ENCODE peak calls at places on chromosomes 3 and 15, in eight cellular contexts. One of them, this sample, is unnamed.

GRCh38 chr3:3110299-3110630 is at the start of gene IL5RA:
- DNase-seq in cardiac fibroblast: peak
- DNase-seq in cardiac muscle cell: peak
- DNase-seq in B cell: peak
- DNase-seq in activated B cell treated with CpG ODN at 0.5 μM for 24 hours: no peak
- DNase-seq in CD8-positive, alpha-beta T cell: no peak
- DNase-seq in psoas muscle: no peak
- DNase-seq in OCI-LY7: no peak
- DNase-seq in this sample: no peak

GRCh38 chr3:8632402-8633237 is 12.0 kb downstream of the SSUH2 start:
- DNase-seq in OCI-LY7: no peak
- DNase-seq in psoas muscle: no peak
- DNase-seq in B cell: no peak
- DNase-seq in activated B cell treated with CpG ODN at 0.5 μM for 24 hours: no peak
- DNase-seq in cardiac muscle cell: no peak
- DNase-seq in CD8-positive, alpha-beta T cell: no peak
- DNase-seq in cardiac fibroblast: no peak
- DNase-seq in this sample: no peak

GRCh38 chr15:87660494-87661129 is 595.9 kb downstream of the NTRK3 start:
- DNase-seq in CD8-positive, alpha-beta T cell: no peak
- DNase-seq in psoas muscle: no peak
- DNase-seq in activated B cell treated with CpG ODN at 0.5 μM for 24 hours: no peak
- DNase-seq in B cell: no peak
- DNase-seq in cardiac fibroblast: no peak
- DNase-seq in cardiac muscle cell: no peak
- DNase-seq in OCI-LY7: no peak
- DNase-seq in this sample: no peak

GRCh38 chr3:151434151-151434890 is 26.5 kb downstream of the IGSF10 start:
- DNase-seq in activated B cell treated with CpG ODN at 0.5 μM for 24 hours: no peak
- DNase-seq in OCI-LY7: no peak
- DNase-seq in cardiac muscle cell: peak
- DNase-seq in B cell: no peak
- DNase-seq in CD8-positive, alpha-beta T cell: no peak
- DNase-seq in cardiac fibroblast: peak
- DNase-seq in psoas muscle: no peak
- DNase-seq in this sample: no peak

GRCh38 chr15:29774900-29775299 is 47.4 kb downstream of the TJP1 start:
- DNase-seq in psoas muscle: no peak
- DNase-seq in B cell: no peak
- DNase-seq in activated B cell treated with CpG ODN at 0.5 μM for 24 hours: no peak
- DNase-seq in OCI-LY7: no peak
- DNase-seq in CD8-positive, alpha-beta T cell: no peak
- DNase-seq in cardiac fibroblast: peak
- DNase-seq in cardiac muscle cell: peak
- DNase-seq in this sample: no peak

GRCh38 chr3:122510878-122511481 is 3.8 kb downstream of the KPNA1 start:
- DNase-seq in B cell: no peak
- DNase-seq in activated B cell treated with CpG ODN at 0.5 μM for 24 hours: no peak
- DNase-seq in cardiac fibroblast: peak
- DNase-seq in CD8-positive, alpha-beta T cell: no peak
- DNase-seq in OCI-LY7: no peak
- DNase-seq in cardiac muscle cell: peak
- DNase-seq in psoas muscle: no peak
- DNase-seq in this sample: no peak

GRCh38 chr3:28617821-28618220 is 269.2 kb upstream of the AZI2 start:
- DNase-seq in cardiac fibroblast: no peak
- DNase-seq in cardiac muscle cell: no peak
- DNase-seq in CD8-positive, alpha-beta T cell: no peak
- DNase-seq in B cell: no peak
- DNase-seq in activated B cell treated with CpG ODN at 0.5 μM for 24 hours: no peak
- DNase-seq in psoas muscle: no peak
- DNase-seq in OCI-LY7: no peak
- DNase-seq in this sample: no peak

GRCh38 chr3:161239700-161240099 is 18.6 kb downstream of the NMD3 start:
- DNase-seq in CD8-positive, alpha-beta T cell: no peak
- DNase-seq in OCI-LY7: no peak
- DNase-seq in B cell: no peak
- DNase-seq in activated B cell treated with CpG ODN at 0.5 μM for 24 hours: no peak
- DNase-seq in cardiac muscle cell: no peak
- DNase-seq in cardiac fibroblast: no peak
- DNase-seq in psoas muscle: no peak
- DNase-seq in this sample: no peak

GRCh38 chr15:85141601-85142185 is 160.0 kb downstream of the PDE8A start:
- DNase-seq in psoas muscle: no peak
- DNase-seq in cardiac fibroblast: no peak
- DNase-seq in OCI-LY7: no peak
- DNase-seq in CD8-positive, alpha-beta T cell: no peak
- DNase-seq in B cell: no peak
- DNase-seq in activated B cell treated with CpG ODN at 0.5 μM for 24 hours: no peak
- DNase-seq in cardiac muscle cell: no peak
- DNase-seq in this sample: no peak

GRCh38 chr15:70580958-70581357 is 182.4 kb downstream of the UACA start:
- DNase-seq in CD8-positive, alpha-beta T cell: no peak
- DNase-seq in cardiac muscle cell: no peak
- DNase-seq in activated B cell treated with CpG ODN at 0.5 μM for 24 hours: no peak
- DNase-seq in B cell: no peak
- DNase-seq in psoas muscle: no peak
- DNase-seq in OCI-LY7: no peak
- DNase-seq in cardiac fibroblast: no peak
- DNase-seq in this sample: no peak

GRCh38 chr15:41535529-41535928 is 8.5 kb downstream of the RPAP1 start:
- DNase-seq in CD8-positive, alpha-beta T cell: no peak
- DNase-seq in B cell: no peak
- DNase-seq in psoas muscle: no peak
- DNase-seq in cardiac fibroblast: no peak
- DNase-seq in activated B cell treated with CpG ODN at 0.5 μM for 24 hours: no peak
- DNase-seq in cardiac muscle cell: no peak
- DNase-seq in OCI-LY7: no peak
- DNase-seq in this sample: no peak

GRCh38 chr15:90201150-90201943 is at the start of gene SEMA4B:
- DNase-seq in psoas muscle: peak
- DNase-seq in activated B cell treated with CpG ODN at 0.5 μM for 24 hours: peak
- DNase-seq in B cell: peak
- DNase-seq in CD8-positive, alpha-beta T cell: peak
- DNase-seq in cardiac fibroblast: peak
- DNase-seq in OCI-LY7: peak
- DNase-seq in cardiac muscle cell: peak
- DNase-seq in this sample: peak

GRCh38 chr3:187926620-187927019 is 181.4 kb upstream of the BCL6 start:
- DNase-seq in cardiac muscle cell: no peak
- DNase-seq in CD8-positive, alpha-beta T cell: peak
- DNase-seq in OCI-LY7: peak
- DNase-seq in psoas muscle: no peak
- DNase-seq in cardiac fibroblast: no peak
- DNase-seq in activated B cell treated with CpG ODN at 0.5 μM for 24 hours: no peak
- DNase-seq in B cell: no peak
- DNase-seq in this sample: no peak

GRCh38 chr3:64667138-64667537 is 20.7 kb downstream of the ADAMTS9 start:
- DNase-seq in OCI-LY7: no peak
- DNase-seq in CD8-positive, alpha-beta T cell: no peak
- DNase-seq in B cell: no peak
- DNase-seq in cardiac muscle cell: peak
- DNase-seq in activated B cell treated with CpG ODN at 0.5 μM for 24 hours: no peak
- DNase-seq in psoas muscle: no peak
- DNase-seq in cardiac fibroblast: peak
- DNase-seq in this sample: no peak

GRCh38 chr15:75347222-75348033 is 589 bp downstream of the NEIL1 start:
- DNase-seq in activated B cell treated with CpG ODN at 0.5 μM for 24 hours: peak
- DNase-seq in psoas muscle: peak
- DNase-seq in cardiac fibroblast: peak
- DNase-seq in B cell: peak
- DNase-seq in cardiac muscle cell: peak
- DNase-seq in OCI-LY7: peak
- DNase-seq in CD8-positive, alpha-beta T cell: peak
- DNase-seq in this sample: no peak

GRCh38 chr3:30751610-30752299 is 142.7 kb downstream of the GADL1 start:
- DNase-seq in B cell: peak
- DNase-seq in psoas muscle: peak
- DNase-seq in CD8-positive, alpha-beta T cell: peak
- DNase-seq in OCI-LY7: peak
- DNase-seq in cardiac fibroblast: peak
- DNase-seq in cardiac muscle cell: peak
- DNase-seq in activated B cell treated with CpG ODN at 0.5 μM for 24 hours: peak
- DNase-seq in this sample: no peak

GRCh38 chr3:33717616-33717865 is 513 bp downstream of the CLASP2 start:
- DNase-seq in psoas muscle: no peak
- DNase-seq in CD8-positive, alpha-beta T cell: peak
- DNase-seq in activated B cell treated with CpG ODN at 0.5 μM for 24 hours: no peak
- DNase-seq in OCI-LY7: no peak
- DNase-seq in cardiac fibroblast: peak
- DNase-seq in B cell: no peak
- DNase-seq in cardiac muscle cell: peak
- DNase-seq in this sample: no peak

GRCh38 chr3:194384156-194384555 is 14.6 kb upstream of the LRRC15 start:
- DNase-seq in B cell: no peak
- DNase-seq in cardiac fibroblast: no peak
- DNase-seq in cardiac muscle cell: no peak
- DNase-seq in activated B cell treated with CpG ODN at 0.5 μM for 24 hours: no peak
- DNase-seq in psoas muscle: no peak
- DNase-seq in OCI-LY7: no peak
- DNase-seq in CD8-positive, alpha-beta T cell: no peak
- DNase-seq in this sample: no peak

GRCh38 chr3:40213556-40213955 is 96.0 kb upstream of the EIF1B start:
- DNase-seq in activated B cell treated with CpG ODN at 0.5 μM for 24 hours: no peak
- DNase-seq in B cell: no peak
- DNase-seq in CD8-positive, alpha-beta T cell: no peak
- DNase-seq in OCI-LY7: no peak
- DNase-seq in cardiac fibroblast: no peak
- DNase-seq in psoas muscle: no peak
- DNase-seq in cardiac muscle cell: no peak
- DNase-seq in this sample: no peak

GRCh38 chr3:73653877-73654276 is 29.1 kb upstream of the PDZRN3 start:
- DNase-seq in CD8-positive, alpha-beta T cell: no peak
- DNase-seq in psoas muscle: no peak
- DNase-seq in activated B cell treated with CpG ODN at 0.5 μM for 24 hours: no peak
- DNase-seq in OCI-LY7: no peak
- DNase-seq in B cell: no peak
- DNase-seq in cardiac muscle cell: no peak
- DNase-seq in cardiac fibroblast: peak
- DNase-seq in this sample: no peak

GRCh38 chr15:100438570-100438969 is 90.2 kb downstream of the CERS3 start:
- DNase-seq in OCI-LY7: peak
- DNase-seq in cardiac muscle cell: peak
- DNase-seq in activated B cell treated with CpG ODN at 0.5 μM for 24 hours: no peak
- DNase-seq in CD8-positive, alpha-beta T cell: peak
- DNase-seq in cardiac fibroblast: peak
- DNase-seq in B cell: no peak
- DNase-seq in psoas muscle: peak
- DNase-seq in this sample: no peak

GRCh38 chr3:184255291-184256039 is 5.9 kb downstream of the CAMK2N2 start:
- DNase-seq in cardiac fibroblast: no peak
- DNase-seq in OCI-LY7: no peak
- DNase-seq in cardiac muscle cell: no peak
- DNase-seq in CD8-positive, alpha-beta T cell: no peak
- DNase-seq in psoas muscle: no peak
- DNase-seq in activated B cell treated with CpG ODN at 0.5 μM for 24 hours: no peak
- DNase-seq in B cell: no peak
- DNase-seq in this sample: no peak

GRCh38 chr3:46463868-46464241 is 850 bp downstream of the LTF start:
- DNase-seq in psoas muscle: no peak
- DNase-seq in B cell: no peak
- DNase-seq in activated B cell treated with CpG ODN at 0.5 μM for 24 hours: no peak
- DNase-seq in cardiac fibroblast: no peak
- DNase-seq in OCI-LY7: no peak
- DNase-seq in CD8-positive, alpha-beta T cell: no peak
- DNase-seq in cardiac muscle cell: no peak
- DNase-seq in this sample: no peak

GRCh38 chr15:70102827-70103226 is 5.1 kb upstream of the TLE3 start:
- DNase-seq in B cell: no peak
- DNase-seq in CD8-positive, alpha-beta T cell: no peak
- DNase-seq in activated B cell treated with CpG ODN at 0.5 μM for 24 hours: no peak
- DNase-seq in OCI-LY7: no peak
- DNase-seq in cardiac fibroblast: no peak
- DNase-seq in cardiac muscle cell: no peak
- DNase-seq in psoas muscle: no peak
- DNase-seq in this sample: no peak

GRCh38 chr15:72136170-72137051 is 18.2 kb downstream of the SENP8 start:
- DNase-seq in CD8-positive, alpha-beta T cell: no peak
- DNase-seq in psoas muscle: no peak
- DNase-seq in cardiac muscle cell: no peak
- DNase-seq in cardiac fibroblast: no peak
- DNase-seq in activated B cell treated with CpG ODN at 0.5 μM for 24 hours: no peak
- DNase-seq in OCI-LY7: no peak
- DNase-seq in B cell: no peak
- DNase-seq in this sample: no peak

GRCh38 chr15:89129816-89130134 is 41.5 kb downstream of the ABHD2 start:
- DNase-seq in CD8-positive, alpha-beta T cell: no peak
- DNase-seq in B cell: no peak
- DNase-seq in cardiac fibroblast: no peak
- DNase-seq in psoas muscle: no peak
- DNase-seq in activated B cell treated with CpG ODN at 0.5 μM for 24 hours: no peak
- DNase-seq in cardiac muscle cell: no peak
- DNase-seq in OCI-LY7: no peak
- DNase-seq in this sample: no peak
- TF ChIP-seq CTCF in CD8-positive, alpha-beta T cell: peak
- TF ChIP-seq CTCF in B cell: peak
- TF ChIP-seq CTCF in cardiac fibroblast: no peak
- TF ChIP-seq CTCF in psoas muscle: no peak
- TF ChIP-seq CTCF in activated B cell treated with CpG ODN at 0.5 μM for 24 hours: no peak
- TF ChIP-seq CTCF in cardiac muscle cell: no peak
- TF ChIP-seq CTCF in OCI-LY7: peak
- TF ChIP-seq CTCF in this sample: no peak

GRCh38 chr3:16067837-16068471 is 106.5 kb upstream of the GALNT15 start:
- DNase-seq in OCI-LY7: no peak
- DNase-seq in psoas muscle: no peak
- DNase-seq in cardiac muscle cell: no peak
- DNase-seq in B cell: no peak
- DNase-seq in activated B cell treated with CpG ODN at 0.5 μM for 24 hours: no peak
- DNase-seq in cardiac fibroblast: no peak
- DNase-seq in CD8-positive, alpha-beta T cell: no peak
- DNase-seq in this sample: no peak
- TF ChIP-seq CTCF in OCI-LY7: no peak
- TF ChIP-seq CTCF in psoas muscle: no peak
- TF ChIP-seq CTCF in cardiac muscle cell: no peak
- TF ChIP-seq CTCF in B cell: no peak
- TF ChIP-seq CTCF in activated B cell treated with CpG ODN at 0.5 μM for 24 hours: no peak
- TF ChIP-seq CTCF in cardiac fibroblast: no peak
- TF ChIP-seq CTCF in CD8-positive, alpha-beta T cell: no peak
- TF ChIP-seq CTCF in this sample: no peak

GRCh38 chr15:78950906-78951840 is 6.3 kb upstream of the CTSH start:
- DNase-seq in cardiac fibroblast: peak
- DNase-seq in CD8-positive, alpha-beta T cell: no peak
- DNase-seq in psoas muscle: no peak
- DNase-seq in activated B cell treated with CpG ODN at 0.5 μM for 24 hours: no peak
- DNase-seq in cardiac muscle cell: peak
- DNase-seq in B cell: peak
- DNase-seq in OCI-LY7: peak
- DNase-seq in this sample: no peak
- TF ChIP-seq CTCF in cardiac fibroblast: peak
- TF ChIP-seq CTCF in CD8-positive, alpha-beta T cell: no peak
- TF ChIP-seq CTCF in psoas muscle: no peak
- TF ChIP-seq CTCF in activated B cell treated with CpG ODN at 0.5 μM for 24 hours: no peak
- TF ChIP-seq CTCF in cardiac muscle cell: peak
- TF ChIP-seq CTCF in B cell: no peak
- TF ChIP-seq CTCF in OCI-LY7: no peak
- TF ChIP-seq CTCF in this sample: no peak

DNA sequence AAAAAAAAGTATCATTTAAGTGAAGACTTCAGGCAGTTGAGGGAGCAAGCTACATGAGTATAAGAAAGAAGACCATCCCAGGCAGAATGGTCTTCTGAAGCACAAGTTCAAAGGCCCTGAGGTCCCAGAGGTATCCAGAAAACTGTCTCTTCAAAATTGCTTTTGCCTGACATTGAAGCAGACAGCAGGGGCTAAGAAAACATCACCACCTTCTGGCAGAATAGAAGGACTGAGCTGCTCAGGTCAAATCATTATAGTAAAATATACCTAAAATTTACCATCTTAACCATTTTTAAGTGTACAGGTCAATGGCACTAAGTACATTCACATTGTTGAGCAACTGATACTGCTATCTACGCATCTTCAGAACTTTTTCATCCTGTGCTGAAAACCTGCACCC is 16.4 kb downstream of the GPR160 start:
- DNase-seq in activated B cell treated with CpG ODN at 0.5 μM for 24 hours: no peak
- DNase-seq in OCI-LY7: peak
- DNase-seq in B cell: peak
- DNase-seq in CD8-positive, alpha-beta T cell: no peak
- DNase-seq in psoas muscle: no peak
- DNase-seq in cardiac fibroblast: peak
- DNase-seq in cardiac muscle cell: no peak
- DNase-seq in this sample: no peak
- TF ChIP-seq CTCF in activated B cell treated with CpG ODN at 0.5 μM for 24 hours: no peak
- TF ChIP-seq CTCF in OCI-LY7: peak
- TF ChIP-seq CTCF in B cell: peak
- TF ChIP-seq CTCF in CD8-positive, alpha-beta T cell: peak
- TF ChIP-seq CTCF in psoas muscle: no peak
- TF ChIP-seq CTCF in cardiac fibroblast: peak
- TF ChIP-seq CTCF in cardiac muscle cell: peak
- TF ChIP-seq CTCF in this sample: no peak